ENCODE peak calls at places on chromosomes 1 and 21, in five cellular contexts. L is GM12878, B is SK-N-SH, D is HepG2, O is K562. J is an unnamed sample.

GRCh38 chr1:105088166-105088565 is 1338.5 kb downstream of the AMY1C start:
- DNase-seq in O (no peak), L (no peak), D (no peak), B (no peak), J (no peak)

GRCh38 chr1:159012495-159012894 is 2.8 kb downstream of the IFI16 start:
- DNase-seq in L (peak), O (no peak), B (no peak), D (no peak), J (no peak)

GRCh38 chr1:97668945-97669344 is 251.9 kb downstream of the DPYD start:
- DNase-seq in L (no peak), O (no peak), D (no peak), B (peak), J (no peak)

GRCh38 chr21:41760411-41760810 is 6.4 kb downstream of the RIPK4 start:
- DNase-seq in D (no peak), B (no peak), O (no peak), L (no peak), J (no peak)

GRCh38 chr1:234558186-234558836 is 51.7 kb downstream of the IRF2BP2 start:
- DNase-seq in B (peak), O (peak), D (no peak), L (no peak), J (no peak)

GRCh38 chr21:23699402-23699801 is 1907.9 kb downstream of the MRPL39 start:
- DNase-seq in O (no peak), D (no peak), B (no peak), L (no peak), J (no peak)

GRCh38 chr1:55081188-55081904 is 42.0 kb downstream of the PCSK9 start:
- DNase-seq in L (no peak), O (no peak), D (no peak), B (no peak), J (no peak)

GRCh38 chr1:147600119-147601111 is 59.1 kb downstream of the BCL9 start:
- DNase-seq in L (no peak), O (peak), B (no peak), D (peak), J (no peak)

DNA sequence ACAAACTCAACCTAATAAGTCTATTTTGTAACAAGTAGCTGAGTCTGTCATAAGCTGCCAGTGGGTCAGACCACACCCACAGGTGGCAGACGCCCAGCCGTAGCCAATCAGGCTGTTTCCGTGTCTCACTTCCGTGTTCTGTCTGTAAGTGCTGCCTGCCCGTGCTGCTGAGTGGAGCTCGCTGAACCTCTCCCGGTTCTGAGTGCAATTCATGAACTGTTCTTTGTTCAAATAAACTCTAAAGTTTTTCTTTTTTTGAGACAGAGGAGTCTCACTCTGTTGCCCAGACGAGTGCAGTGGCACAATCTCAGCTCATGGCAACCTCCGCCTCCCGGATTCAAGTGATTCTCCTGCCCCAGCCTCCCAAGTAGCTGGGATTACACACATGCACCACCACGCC is 25.1 kb downstream of the POFUT2 start:
- DNase-seq in L (no peak), O (no peak), D (no peak), B (peak), J (no peak)
- TF ChIP-seq JUND in L (no peak), O (no peak), D (no peak), B (no peak), J (no peak)

GRCh38 chr1:217910791-217911320 is 279.7 kb downstream of the SPATA17 start:
- DNase-seq in L (no peak), D (no peak), O (no peak), B (no peak), J (no peak)

GRCh38 chr1:217907504-217907903 is 276.4 kb downstream of the SPATA17 start:
- DNase-seq in B (no peak), O (no peak), L (no peak), D (no peak), J (no peak)

GRCh38 chr1:217917277-217917887 is 286.2 kb downstream of the SPATA17 start:
- DNase-seq in B (no peak), D (no peak), L (no peak), O (no peak), J (peak)

GRCh38 chr1:217910205-217910604 is 279.1 kb downstream of the SPATA17 start:
- DNase-seq in D (no peak), O (no peak), B (no peak), L (no peak), J (no peak)

DNA sequence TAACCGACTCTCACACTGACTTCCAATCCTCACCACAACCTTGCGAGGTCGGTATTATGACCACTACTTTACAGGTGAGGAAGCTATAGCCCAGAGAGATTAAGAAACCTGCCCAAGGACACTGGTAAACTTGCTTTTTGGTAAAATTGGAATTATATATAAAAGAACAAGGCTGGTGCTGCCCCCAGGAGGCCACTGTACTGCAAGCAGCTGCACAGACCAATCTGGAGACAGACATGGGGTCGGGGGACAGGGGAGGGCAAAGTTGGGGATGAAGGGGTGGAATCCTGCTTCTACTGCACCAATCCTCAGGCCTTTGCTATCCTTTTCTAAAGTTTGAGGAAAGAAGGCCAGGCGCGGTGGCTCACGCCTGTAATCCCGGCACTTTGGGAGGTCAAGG is 280.8 kb downstream of the SPATA17 start:
- DNase-seq in O (peak), D (no peak), B (peak), L (no peak), J (peak)
- TF ChIP-seq JUND in O (no peak), D (no peak), B (no peak), L (no peak), J (no peak)

GRCh38 chr1:61819421-61819820 is 77.1 kb downstream of the PATJ start:
- DNase-seq in O (no peak), B (no peak), L (no peak), D (no peak), J (no peak)
- TF ChIP-seq JUND in O (no peak), B (no peak), L (no peak), D (no peak), J (no peak)

DNA sequence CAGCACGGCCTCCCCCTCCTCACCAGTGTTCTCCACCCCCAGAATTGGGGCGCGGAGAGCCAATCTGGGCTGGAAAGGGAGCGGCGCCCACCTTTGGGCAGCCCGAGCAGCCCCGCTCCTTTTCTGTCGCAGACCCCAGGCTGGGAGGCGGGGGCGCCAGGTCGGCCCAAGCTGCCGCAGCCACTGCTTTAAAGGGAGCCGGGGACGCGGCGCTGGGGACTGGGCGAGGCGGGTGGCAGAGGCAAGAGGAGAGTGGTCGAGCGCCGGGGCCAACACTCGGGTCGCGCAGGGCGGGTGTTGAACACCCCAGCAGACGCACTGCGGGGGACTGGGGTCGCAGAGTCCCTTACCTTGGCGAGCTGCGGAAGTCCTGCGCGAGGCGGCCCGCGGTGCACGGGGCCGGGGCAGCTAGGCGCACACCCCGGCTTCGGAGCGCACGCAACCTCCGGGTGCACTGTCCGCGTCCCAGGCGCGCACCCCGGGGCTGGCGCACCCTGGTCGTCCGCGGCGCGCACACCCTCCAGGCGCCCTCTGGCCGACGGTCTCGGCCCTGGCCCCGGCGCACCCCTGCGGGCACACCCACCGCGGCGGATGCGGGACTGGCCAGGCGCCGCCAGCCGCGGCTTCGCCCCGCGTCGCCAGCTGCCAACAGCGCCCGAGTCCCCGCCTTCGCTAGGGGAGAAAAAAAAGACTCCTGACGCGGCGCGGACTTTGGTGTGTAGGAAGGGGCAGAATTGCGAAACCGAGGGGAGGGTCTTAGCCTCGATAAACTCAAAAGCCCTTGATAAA is at the start of gene KANK4:
- DNase-seq in L (no peak), O (no peak), D (peak), B (peak), J (no peak)
- TF ChIP-seq JUND in L (no peak), O (no peak), D (no peak), B (no peak), J (no peak)

GRCh38 chr1:240464099-240464498 is 147.9 kb downstream of the GREM2 start:
- DNase-seq in B (no peak), O (no peak), L (no peak), D (no peak), J (no peak)

GRCh38 chr1:240462766-240463410 is 149.1 kb downstream of the GREM2 start:
- DNase-seq in L (no peak), B (no peak), O (no peak), D (no peak), J (no peak)

GRCh38 chr1:240465531-240465940 is 146.4 kb downstream of the GREM2 start:
- DNase-seq in O (peak), B (peak), D (no peak), L (no peak), J (no peak)

GRCh38 chr1:240466509-240466908 is 145.4 kb downstream of the GREM2 start:
- DNase-seq in O (no peak), D (no peak), L (no peak), B (no peak), J (no peak)

DNA sequence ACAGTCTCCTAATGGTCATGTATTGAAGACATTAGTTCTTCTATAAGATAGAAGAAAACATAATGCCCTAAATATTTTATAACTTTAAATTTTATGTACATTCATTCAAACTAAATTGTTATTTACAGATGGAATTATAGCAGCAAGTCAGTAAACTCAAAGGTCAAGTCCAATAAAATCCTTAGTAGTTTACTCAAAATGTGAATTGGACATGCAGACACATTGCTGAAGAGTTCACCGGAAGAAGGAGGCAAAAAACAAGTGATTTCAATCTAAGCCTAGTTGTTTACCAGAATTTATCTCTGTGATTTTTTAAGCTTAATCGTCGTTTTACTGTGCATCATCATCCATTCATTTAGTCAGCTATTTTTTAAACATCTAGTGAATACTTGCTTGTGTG is 149.7 kb downstream of the GREM2 start:
- DNase-seq in B (no peak), D (no peak), L (no peak), O (no peak), J (no peak)
- TF ChIP-seq JUND in B (no peak), D (no peak), L (no peak), O (no peak), J (peak)